ENCODE peak calls at places on chromosomes 12 and 14, in ten cellular contexts. O is brain microvascular endothelial cell, X is MM.1S, G is tibial artery, F is fibroblast of lung, K is endodermal cell, Y is kidney, Z is RWPE2, Q is uterus, B is GM23338. C is an unnamed sample.

GRCh38 chr12:117875652-117876491 is 92.9 kb downstream of the KSR2 start:
- DNase-seq in Y (peak; percentile 72), G (no peak), Q (no peak), X (no peak), Z (no peak), O (peak; percentile 45), B (peak; percentile 95), K (peak; percentile 96), F (peak; percentile 2), C (no peak)

GRCh38 chr12:117689857-117690256 is 278.9 kb downstream of the KSR2 start:
- DNase-seq in Q (no peak), B (no peak), Z (no peak), X (no peak), Y (no peak), G (no peak), O (no peak), F (no peak), K (no peak), C (no peak)

GRCh38 chr14:104968541-104969401 is 9.4 kb downstream of the AHNAK2 start:
- DNase-seq in F (no peak), K (peak; percentile 70), B (no peak), Z (peak; percentile 97), X (no peak), Q (peak; percentile 79), Y (peak; percentile 85), O (no peak), G (peak; percentile 68), C (no peak)

GRCh38 chr12:56469007-56469930 is 891 bp downstream of the SPRYD4 start:
- DNase-seq in O (no peak), G (no peak), K (no peak), B (no peak), Q (no peak), X (peak; percentile 24), F (no peak), Z (no peak), Y (no peak), C (no peak)

GRCh38 chr14:75825147-75825592 is 156.6 kb downstream of the TGFB3 start:
- DNase-seq in F (peak; percentile 73), G (no peak), K (no peak), Q (no peak), B (no peak), X (no peak), O (no peak), Y (no peak), Z (no peak), C (no peak)

GRCh38 chr14:80233489-80233888 is 22.2 kb upstream of the DIO2 start:
- DNase-seq in K (no peak), Q (no peak), F (no peak), Z (no peak), B (no peak), O (no peak), G (no peak), Y (no peak), X (no peak), C (no peak)

GRCh38 chr14:74488788-74489397 is 4.2 kb downstream of the NPC2 start:
- DNase-seq in Q (no peak), B (no peak), Z (no peak), K (no peak), G (no peak), F (peak; percentile 53), Y (no peak), X (peak; percentile 47), O (no peak), C (no peak)

GRCh38 chr12:130761537-130762318 is 45.6 kb upstream of the RIMBP2 start:
- DNase-seq in O (peak; percentile 53), K (peak; percentile 90), F (peak; percentile 61), Y (peak; percentile 75), Q (no peak), B (peak; percentile 73), G (no peak), Z (no peak), X (peak; percentile 46), C (no peak)

GRCh38 chr12:52900166-52900895 is 4.5 kb downstream of the KRT8 start:
- DNase-seq in Z (no peak), Y (no peak), Q (no peak), X (no peak), G (no peak), O (no peak), F (no peak), K (no peak), B (no peak), C (no peak)

GRCh38 chr12:52895726-52896189 is 9.1 kb downstream of the KRT8 start:
- DNase-seq in O (no peak), B (no peak), G (no peak), X (no peak), Y (no peak), F (no peak), K (peak; percentile 82), Q (no peak), Z (no peak), C (no peak)

GRCh38 chr12:52892974-52893373 is 11.9 kb downstream of the KRT8 start:
- DNase-seq in G (no peak), B (no peak), Y (no peak), X (no peak), F (no peak), Z (no peak), K (no peak), Q (no peak), O (no peak), C (no peak)

GRCh38 chr12:52899338-52900035 is 5.4 kb downstream of the KRT8 start:
- DNase-seq in Q (no peak), F (no peak), B (no peak), Z (no peak), G (no peak), K (no peak), O (no peak), Y (peak; percentile 59), X (no peak), C (no peak)

DNA sequence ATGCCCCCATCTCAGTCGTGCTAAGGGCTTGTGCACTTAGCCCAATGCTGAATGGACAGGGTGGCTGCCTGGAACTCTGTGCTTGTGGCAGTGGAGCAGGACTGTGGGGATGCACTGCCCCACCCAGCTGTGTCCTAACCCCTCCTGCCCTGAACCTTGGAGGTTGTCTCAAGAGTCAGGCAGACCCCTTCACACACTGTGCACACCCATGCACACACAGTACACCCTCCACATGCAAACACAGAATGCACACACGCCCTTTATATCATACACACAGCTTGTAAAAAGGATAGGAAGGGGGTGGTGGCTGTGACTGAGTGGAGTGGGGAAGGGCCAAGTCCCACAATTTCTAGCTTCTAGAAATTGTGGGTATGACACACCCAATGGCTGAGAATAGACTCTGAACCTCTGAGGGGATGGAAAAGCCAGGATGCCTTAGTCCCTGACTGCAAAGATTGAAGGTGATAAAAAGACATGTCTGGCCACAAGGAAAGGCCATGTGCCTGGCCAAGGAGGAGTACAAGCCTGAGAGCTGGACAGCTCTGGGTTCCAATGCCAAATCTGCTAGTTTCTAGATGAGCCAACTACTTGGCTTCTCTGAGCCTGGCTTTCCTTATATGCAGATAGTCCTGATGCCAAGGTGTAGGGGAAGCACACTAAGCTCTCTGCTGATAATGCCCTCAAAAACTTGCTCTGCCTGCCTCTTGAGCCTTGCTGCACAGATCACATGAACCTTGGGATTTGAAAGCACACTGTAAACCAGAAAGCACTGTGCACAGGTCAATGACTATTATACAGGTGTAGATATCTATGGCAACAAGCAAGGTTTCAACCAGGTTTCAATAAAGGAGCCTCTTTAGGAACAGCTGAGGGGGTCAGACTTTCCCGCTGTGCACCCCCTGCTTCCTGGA is 8.4 kb downstream of the KRT8 start:
- DNase-seq in X (no peak), O (no peak), Y (no peak), F (no peak), Q (no peak), K (no peak), B (no peak), G (no peak), Z (no peak), C (no peak)
- H3K27ac ChIP-seq in X (no peak overlapping the region), O (no peak overlapping the region), Y (no peak overlapping the region), F (no peak overlapping the region), Q (no peak overlapping the region), K (no peak overlapping the region), B (peak overlapping the region; percentile 45), G (no peak overlapping the region), Z (peak overlapping the region; percentile 27), C (no peak overlapping the region)

DNA sequence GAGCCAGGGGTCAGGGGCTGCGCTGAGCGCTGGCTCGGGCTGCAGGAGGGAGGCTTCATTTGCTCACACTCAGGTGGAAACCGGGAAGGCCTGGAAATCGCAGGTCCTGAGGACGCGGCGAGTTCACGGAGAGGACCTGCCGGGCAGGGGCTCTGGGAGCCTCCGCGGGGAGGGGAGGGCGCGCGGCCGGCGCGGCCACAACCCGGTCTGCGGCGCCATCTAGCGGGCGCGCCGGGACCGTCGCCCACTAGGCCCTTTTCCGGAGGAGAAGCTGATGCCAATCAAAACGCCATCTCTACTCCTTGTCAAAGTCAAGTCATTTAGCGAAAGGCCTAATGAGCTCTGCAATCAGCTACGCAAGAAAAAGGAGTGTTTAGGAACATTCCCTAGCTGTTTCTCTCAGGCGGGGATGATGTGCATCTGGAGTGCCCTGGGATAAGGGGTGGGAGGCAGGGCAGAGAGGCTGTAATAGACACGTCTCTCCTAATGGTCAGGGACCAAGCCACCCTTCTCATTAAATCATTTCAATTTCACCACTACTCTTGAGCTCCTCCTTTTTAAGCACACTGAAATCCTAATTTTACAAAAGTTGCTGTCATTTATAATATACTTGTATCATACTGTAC is 885.8 kb upstream of the TMEM132C start:
- DNase-seq in F (no peak), Q (no peak), B (peak; percentile 79), Z (no peak), G (no peak), K (peak; percentile 95), X (peak; percentile 44), Y (peak; percentile 70), O (no peak), C (peak; percentile 67)
- H3K4me3 ChIP-seq in F (peak overlapping the region; percentile 8), Q (no peak overlapping the region), B (no peak overlapping the region), Z (peak overlapping the region; percentile 22), G (no peak overlapping the region), K (peak overlapping the region; percentile 66), X (peak overlapping the region; percentile 39), Y (no peak overlapping the region), O (peak overlapping the region; percentile 49), C (no peak overlapping the region)

GRCh38 chr12:92506460-92506859 is 196.3 kb upstream of the PLEKHG7 start:
- DNase-seq in O (no peak), Q (no peak), G (no peak), Y (no peak), K (no peak), F (no peak), Z (no peak), X (no peak), B (no peak), C (no peak)

GRCh38 chr12:92503977-92504966 is 198.5 kb upstream of the PLEKHG7 start:
- DNase-seq in Q (peak; percentile 35), K (no peak), G (peak; percentile 55), F (no peak), X (no peak), B (no peak), Z (no peak), Y (no peak), O (no peak), C (no peak)

GRCh38 chr12:92503029-92503931 is 199.5 kb upstream of the PLEKHG7 start:
- DNase-seq in Y (no peak), K (no peak), O (no peak), B (no peak), X (no peak), Z (no peak), Q (peak; percentile 44), F (peak; percentile 33), G (no peak), C (no peak)

GRCh38 chr12:92505373-92506340 is 197.1 kb upstream of the PLEKHG7 start:
- DNase-seq in O (peak; percentile 12), B (no peak), Z (no peak), Y (peak; percentile 92), Q (peak; percentile 85), K (no peak), G (peak; percentile 32), F (peak; percentile 81), X (no peak), C (peak; percentile 66)

GRCh38 chr12:92502417-92503028 is 200.3 kb upstream of the PLEKHG7 start:
- DNase-seq in X (peak; percentile 50), O (no peak), B (no peak), G (no peak), Y (no peak), Q (no peak), K (no peak), Z (no peak), F (peak; percentile 24), C (no peak)
- TF ChIP-seq CTCF in X (peak; percentile 60), O (peak; percentile 39), B (peak; percentile 18), G (no peak), Y (peak; percentile 37), Q (no peak), K (peak; percentile 56), Z (no peak), F (no peak), C (peak; percentile 35)

GRCh38 chr12:1174659-1175058 is 183.6 kb downstream of the ERC1 start:
- DNase-seq in G (no peak), O (no peak), F (no peak), K (no peak), Q (no peak), B (no peak), Y (no peak), Z (no peak), X (no peak), C (no peak)

GRCh38 chr12:1173806-1174617 is 183.0 kb downstream of the ERC1 start:
- DNase-seq in X (peak; percentile 83), Y (no peak), O (no peak), Q (no peak), K (no peak), F (no peak), G (no peak), B (no peak), Z (no peak), C (no peak)

GRCh38 chr12:1176191-1176590 is 185.2 kb downstream of the ERC1 start:
- DNase-seq in Z (no peak), G (no peak), Y (no peak), X (no peak), B (no peak), F (no peak), Q (no peak), K (no peak), O (no peak), C (no peak)

GRCh38 chr12:1184402-1184801 is 193.4 kb downstream of the ERC1 start:
- DNase-seq in F (no peak), O (no peak), G (no peak), B (no peak), Y (no peak), X (no peak), Q (no peak), K (no peak), Z (no peak), C (no peak)

GRCh38 chr12:1179128-1179527 is 188.1 kb downstream of the ERC1 start:
- DNase-seq in B (no peak), O (no peak), Y (no peak), F (no peak), Q (no peak), G (no peak), K (no peak), Z (no peak), X (no peak), C (no peak)
- H3K27ac ChIP-seq in B (no peak overlapping the region), O (no peak overlapping the region), Y (no peak overlapping the region), F (no peak overlapping the region), Q (no peak overlapping the region), G (no peak overlapping the region), K (no peak overlapping the region), Z (no peak overlapping the region), X (no peak overlapping the region), C (no peak overlapping the region)